ENCODE peak calls at places on chromosomes 13 and 19, in nine cellular contexts. F is neural crest cell, T is AG09319, K is dorsolateral prefrontal cortex, D is GM13976, M is AG04449, S is GM12878, J is mucosa of descending colon, P is endothelial cell. L is an unnamed sample.
A peak's percentile ranks its signal among the peaks of the same experiment; 100 is the strongest.

GRCh38 chr13:99605417-99606321 is 104.4 kb downstream of the TM9SF2 start:
- DNase-seq in F (peak; percentile 27), T (no peak), K (no peak), D (peak; percentile 60), M (no peak), S (no peak), J (peak; percentile 77), P (peak; percentile 46), L (no peak)

GRCh38 chr19:38736413-38737280 is 7.6 kb downstream of the CAPN12 start:
- DNase-seq in F (no peak), T (no peak), K (no peak), D (peak; percentile 91), M (no peak), S (peak; percentile 17), J (peak; percentile 81), P (no peak), L (peak; percentile 70)

GRCh38 chr13:43132911-43133310 is 109.5 kb downstream of the DNAJC15 start:
- DNase-seq in F (no peak), T (no peak), K (no peak), D (no peak), M (no peak), S (no peak), J (no peak), P (no peak), L (no peak)

GRCh38 chr19:46023311-46023779 is 492 bp upstream of the PGLYRP1 start:
- DNase-seq in F (no peak), T (no peak), K (no peak), D (no peak), M (no peak), S (no peak), J (no peak), P (no peak), L (no peak)

GRCh38 chr13:45447050-45447661 is 17.6 kb upstream of the COG3 start:
- DNase-seq in F (no peak), T (no peak), K (no peak), D (no peak), M (no peak), S (no peak), J (no peak), P (no peak), L (no peak)

GRCh38 chr19:7540761-7541480 is 5.4 kb downstream of the PNPLA6 start:
- DNase-seq in F (no peak), T (no peak), K (no peak), D (no peak), M (no peak), S (no peak), J (no peak), P (no peak), L (no peak)

GRCh38 chr13:27177852-27178251 is 6.2 kb upstream of the USP12 start:
- DNase-seq in F (no peak), T (no peak), K (no peak), D (peak; percentile 26), M (no peak), S (no peak), J (no peak), P (no peak), L (no peak)

GRCh38 chr19:38714354-38714778 is 29.9 kb downstream of the CAPN12 start:
- DNase-seq in F (no peak), T (no peak), K (no peak), D (no peak), M (no peak), S (no peak), J (no peak), P (no peak), L (no peak)

GRCh38 chr13:35994131-35994966 is 136.8 kb downstream of the DCLK1 start:
- DNase-seq in F (no peak), T (peak; percentile 94), K (no peak), D (no peak), M (peak; percentile 84), S (no peak), J (no peak), P (no peak), L (no peak)

GRCh38 chr19:47444388-47444821 is 25.1 kb upstream of the MEIS3 start:
- DNase-seq in F (peak; percentile 59), T (no peak), K (no peak), D (no peak), M (no peak), S (no peak), J (no peak), P (peak; percentile 78), L (no peak)

GRCh38 chr19:53903055-53903680 is 5.9 kb upstream of the CACNG7 start:
- DNase-seq in F (no peak), T (peak; percentile 10), K (no peak), D (no peak), M (no peak), S (no peak), J (no peak), P (no peak), L (no peak)

GRCh38 chr13:41691276-41691675 is 233.9 kb downstream of the RGCC start:
- DNase-seq in F (no peak), T (no peak), K (no peak), D (no peak), M (no peak), S (no peak), J (no peak), P (no peak), L (no peak)

GRCh38 chr13:21703846-21704245 is 33.0 kb downstream of the FGF9 start:
- DNase-seq in F (no peak), T (no peak), K (no peak), D (no peak), M (no peak), S (no peak), J (no peak), P (no peak), L (no peak)

GRCh38 chr13:97810152-97810551 is 143.3 kb upstream of the IPO5 start:
- DNase-seq in F (no peak), T (no peak), K (no peak), D (no peak), M (no peak), S (no peak), J (no peak), P (no peak), L (no peak)

GRCh38 chr13:51895906-51896888 is 34.4 kb downstream of the CCDC70 start:
- DNase-seq in F (peak; percentile 50), T (no peak), K (peak; percentile 38), D (peak; percentile 71), M (peak; percentile 21), S (no peak), J (peak; percentile 63), P (peak; percentile 73), L (no peak)

GRCh38 chr19:15702590-15702930 is 25.3 kb upstream of the OR10H2 start:
- DNase-seq in F (no peak), T (no peak), K (no peak), D (no peak), M (peak; percentile 2), S (no peak), J (peak; percentile 86), P (no peak), L (no peak)

GRCh38 chr13:55999709-56000108 is 1141.0 kb upstream of the PRR20A start:
- DNase-seq in F (no peak), T (no peak), K (no peak), D (no peak), M (no peak), S (no peak), J (no peak), P (peak; percentile 9), L (no peak)

GRCh38 chr19:39276740-39277139 is 8.5 kb downstream of the IFNL2 start:
- DNase-seq in F (no peak), T (no peak), K (no peak), D (no peak), M (no peak), S (no peak), J (no peak), P (no peak), L (no peak)

GRCh38 chr19:35712910-35713845 is 4.6 kb upstream of the KMT2B start:
- DNase-seq in F (no peak), T (no peak), K (no peak), D (peak; percentile 85), M (no peak), S (peak; percentile 82), J (no peak), P (no peak), L (no peak)

GRCh38 chr19:47176627-47177090 is 46.0 kb downstream of the SAE1 start:
- DNase-seq in F (no peak), T (peak; percentile 75), K (no peak), D (no peak), M (peak; percentile 93), S (no peak), J (no peak), P (no peak), L (no peak)

GRCh38 chr13:50400930-50401553 is 385.8 kb downstream of the KCNRG start:
- DNase-seq in F (no peak), T (peak; percentile 41), K (no peak), D (no peak), M (peak; percentile 74), S (no peak), J (no peak), P (no peak), L (no peak)

GRCh38 chr13:100139822-100140221 is 50.9 kb downstream of the PCCA start:
- DNase-seq in F (no peak), T (no peak), K (no peak), D (no peak), M (no peak), S (no peak), J (no peak), P (no peak), L (no peak)

GRCh38 chr13:102845630-102846260 is at the start of gene ERCC5:
- DNase-seq in F (peak; percentile 93), T (peak; percentile 85), K (peak; percentile 86), D (peak; percentile 83), M (peak; percentile 74), S (peak; percentile 90), J (peak; percentile 96), P (peak; percentile 88), L (peak; percentile 94)
- TF ChIP-seq CTCF in F (no peak), T (no peak), K (peak; percentile 33), D (peak; percentile 29), M (no peak), S (no peak), J (no peak), P (no peak), L (no peak)

GRCh38 chr19:49224856-49225255 is 67.3 kb downstream of the TRPM4 start:
- DNase-seq in F (no peak), T (no peak), K (peak; percentile 25), D (no peak), M (no peak), S (no peak), J (peak; percentile 82), P (peak; percentile 74), L (no peak)
- TF ChIP-seq CTCF in F (peak; percentile 56), T (peak; percentile 30), K (peak; percentile 17), D (peak; percentile 46), M (peak; percentile 54), S (peak; percentile 41), J (peak; percentile 14), P (peak; percentile 29), L (peak; percentile 66)

DNA sequence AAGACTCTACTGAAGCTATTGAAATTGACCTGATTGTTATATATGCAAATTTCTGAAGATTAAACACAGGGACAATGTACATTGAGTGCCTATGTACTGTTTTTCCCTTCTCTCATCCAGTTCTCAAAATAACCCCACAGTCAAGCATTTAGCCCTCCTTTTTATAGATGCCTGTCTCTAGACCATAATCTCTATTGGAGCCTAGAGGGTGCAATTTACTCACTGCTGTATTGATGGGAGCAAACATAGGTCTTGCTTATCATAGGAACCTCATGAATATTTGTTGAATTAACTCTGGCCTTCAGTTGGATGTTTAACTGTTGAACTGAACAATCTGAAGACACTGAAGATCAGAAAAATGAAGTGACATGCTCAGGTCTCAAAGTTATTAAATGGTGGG is 183.0 kb downstream of the RFC3 start:
- DNase-seq in F (no peak), T (no peak), K (no peak), D (no peak), M (no peak), S (no peak), J (no peak), P (no peak), L (no peak)
- TF ChIP-seq CTCF in F (no peak), T (no peak), K (no peak), D (no peak), M (no peak), S (no peak), J (no peak), P (no peak), L (no peak)

GRCh38 chr19:1531587-1531986 is 7.7 kb downstream of the PLK5 start:
- DNase-seq in F (no peak), T (no peak), K (no peak), D (no peak), M (no peak), S (no peak), J (no peak), P (no peak), L (no peak)
- TF ChIP-seq CTCF in F (no peak), T (no peak), K (no peak), D (no peak), M (no peak), S (no peak), J (no peak), P (no peak), L (no peak)

L was measured in type B pancreatic cell.